ENCODE peak calls at places on chromosomes 5 and 9, in four cellular contexts. One of them, this sample, is unnamed. For H3K4me1, the result is how much of the 10 kb centered on the place peaks cover.

GRCh38 chr9:126411225-126411947 is 84.8 kb downstream of the MVB12B start:
- DNase-seq in SK-N-SH: no peak
- DNase-seq in K562: no peak
- DNase-seq in HepG2: no peak
- DNase-seq in this sample: no peak

GRCh38 chr5:16064135-16064893 is 115.3 kb downstream of the MARCHF11 start:
- DNase-seq in SK-N-SH: peak
- DNase-seq in K562: no peak
- DNase-seq in HepG2: no peak
- DNase-seq in this sample: no peak

GRCh38 chr5:136780518-136780917 is 415.2 kb upstream of the TRPC7 start:
- DNase-seq in SK-N-SH: no peak
- DNase-seq in K562: no peak
- DNase-seq in HepG2: no peak
- DNase-seq in this sample: no peak

GRCh38 chr9:108621991-108622390 is 233.8 kb downstream of the ACTL7B start:
- DNase-seq in SK-N-SH: no peak
- DNase-seq in K562: no peak
- DNase-seq in HepG2: no peak
- DNase-seq in this sample: no peak

GRCh38 chr5:137361275-137361674 is 137.9 kb downstream of the SPOCK1 start:
- DNase-seq in SK-N-SH: peak
- DNase-seq in K562: no peak
- DNase-seq in HepG2: no peak
- DNase-seq in this sample: no peak

GRCh38 chr9:92620870-92621269 is 49.1 kb downstream of the IPPK start:
- DNase-seq in SK-N-SH: no peak
- DNase-seq in K562: no peak
- DNase-seq in HepG2: no peak
- DNase-seq in this sample: no peak

GRCh38 chr9:87008667-87009066 is 61.4 kb upstream of the GAS1 start:
- DNase-seq in SK-N-SH: no peak
- DNase-seq in K562: no peak
- DNase-seq in HepG2: no peak
- DNase-seq in this sample: no peak

GRCh38 chr5:1008451-1009358 is at the start of gene NKD2:
- DNase-seq in SK-N-SH: peak
- DNase-seq in K562: peak
- DNase-seq in HepG2: no peak
- DNase-seq in this sample: no peak

GRCh38 chr9:109331353-109331752 is 10.5 kb upstream of the EPB41L4B start:
- DNase-seq in SK-N-SH: peak
- DNase-seq in K562: no peak
- DNase-seq in HepG2: no peak
- DNase-seq in this sample: no peak

GRCh38 chr5:95817430-95817829 is 5.1 kb downstream of the GLRX start:
- DNase-seq in SK-N-SH: no peak
- DNase-seq in K562: no peak
- DNase-seq in HepG2: no peak
- DNase-seq in this sample: no peak

GRCh38 chr5:94745786-94746730 is 127.6 kb downstream of the SLF1 start:
- DNase-seq in SK-N-SH: no peak
- DNase-seq in K562: no peak
- DNase-seq in HepG2: no peak
- DNase-seq in this sample: no peak

GRCh38 chr9:112094948-112095779 is 79.9 kb downstream of the SUSD1 start:
- DNase-seq in SK-N-SH: no peak
- DNase-seq in K562: no peak
- DNase-seq in HepG2: no peak
- DNase-seq in this sample: no peak

GRCh38 chr9:23322392-23322791 is 503.6 kb downstream of the ELAVL2 start:
- DNase-seq in SK-N-SH: peak
- DNase-seq in K562: no peak
- DNase-seq in HepG2: no peak
- DNase-seq in this sample: no peak

GRCh38 chr9:92887880-92888338 is 10.1 kb upstream of the ZNF484 start:
- DNase-seq in SK-N-SH: no peak
- DNase-seq in K562: no peak
- DNase-seq in HepG2: no peak
- DNase-seq in this sample: no peak

GRCh38 chr9:116539549-116539948 is 147.6 kb upstream of the TRIM32 start:
- DNase-seq in SK-N-SH: no peak
- DNase-seq in K562: no peak
- DNase-seq in HepG2: no peak
- DNase-seq in this sample: no peak

GRCh38 chr9:114930063-114930812 is at the start of gene TNFSF8:
- DNase-seq in SK-N-SH: no peak
- DNase-seq in K562: no peak
- DNase-seq in HepG2: no peak
- DNase-seq in this sample: no peak

GRCh38 chr9:84940294-84940693 is 270.8 kb downstream of the NTRK2 start:
- DNase-seq in SK-N-SH: no peak
- DNase-seq in K562: no peak
- DNase-seq in HepG2: no peak
- DNase-seq in this sample: no peak

GRCh38 chr5:123496892-123497291 is 15.1 kb upstream of the CSNK1G3 start:
- DNase-seq in SK-N-SH: no peak
- DNase-seq in K562: no peak
- DNase-seq in HepG2: no peak
- DNase-seq in this sample: no peak

GRCh38 chr5:168327019-168327421 is 35.6 kb downstream of the WWC1 start:
- DNase-seq in SK-N-SH: no peak
- DNase-seq in K562: no peak
- DNase-seq in HepG2: no peak
- DNase-seq in this sample: no peak

GRCh38 chr5:159133041-159133741 is 33.5 kb upstream of the EBF1 start:
- DNase-seq in SK-N-SH: peak
- DNase-seq in K562: peak
- DNase-seq in HepG2: peak
- DNase-seq in this sample: peak

GRCh38 chr5:68873198-68873597 is 220.6 kb upstream of the SLC30A5 start:
- DNase-seq in SK-N-SH: no peak
- DNase-seq in K562: no peak
- DNase-seq in HepG2: no peak
- DNase-seq in this sample: no peak

GRCh38 chr9:101705135-101705661 is 33.2 kb downstream of the GRIN3A start:
- DNase-seq in SK-N-SH: no peak
- DNase-seq in K562: no peak
- DNase-seq in HepG2: no peak
- DNase-seq in this sample: no peak

GRCh38 chr5:7886849-7887460 is 18.0 kb downstream of the MTRR start:
- DNase-seq in SK-N-SH: peak
- DNase-seq in K562: no peak
- DNase-seq in HepG2: peak
- DNase-seq in this sample: peak
- TF ChIP-seq CTCF in SK-N-SH: peak
- TF ChIP-seq CTCF in K562: peak
- TF ChIP-seq CTCF in HepG2: peak
- TF ChIP-seq CTCF in this sample: peak

GRCh38 chr9:82445556-82445955 is 457.0 kb downstream of the SPATA31D1 start:
- DNase-seq in SK-N-SH: no peak
- DNase-seq in K562: no peak
- DNase-seq in HepG2: no peak
- DNase-seq in this sample: no peak
- H3K4me1 ChIP-seq in SK-N-SH: under half
- H3K4me1 ChIP-seq in K562: under half
- H3K4me1 ChIP-seq in HepG2: under half
- H3K4me1 ChIP-seq in this sample: under half

GRCh38 chr5:59041355-59041754 is 458.5 kb downstream of the RAB3C start:
- DNase-seq in SK-N-SH: no peak
- DNase-seq in K562: no peak
- DNase-seq in HepG2: no peak
- DNase-seq in this sample: no peak

GRCh38 chr5:59040804-59041201 is 457.9 kb downstream of the RAB3C start:
- DNase-seq in SK-N-SH: no peak
- DNase-seq in K562: no peak
- DNase-seq in HepG2: no peak
- DNase-seq in this sample: no peak

GRCh38 chr5:59042683-59043082 is 459.8 kb downstream of the RAB3C start:
- DNase-seq in SK-N-SH: no peak
- DNase-seq in K562: no peak
- DNase-seq in HepG2: no peak
- DNase-seq in this sample: no peak

GRCh38 chr5:59040007-59040803 is 457.3 kb downstream of the RAB3C start:
- DNase-seq in SK-N-SH: no peak
- DNase-seq in K562: no peak
- DNase-seq in HepG2: no peak
- DNase-seq in this sample: no peak

DNA sequence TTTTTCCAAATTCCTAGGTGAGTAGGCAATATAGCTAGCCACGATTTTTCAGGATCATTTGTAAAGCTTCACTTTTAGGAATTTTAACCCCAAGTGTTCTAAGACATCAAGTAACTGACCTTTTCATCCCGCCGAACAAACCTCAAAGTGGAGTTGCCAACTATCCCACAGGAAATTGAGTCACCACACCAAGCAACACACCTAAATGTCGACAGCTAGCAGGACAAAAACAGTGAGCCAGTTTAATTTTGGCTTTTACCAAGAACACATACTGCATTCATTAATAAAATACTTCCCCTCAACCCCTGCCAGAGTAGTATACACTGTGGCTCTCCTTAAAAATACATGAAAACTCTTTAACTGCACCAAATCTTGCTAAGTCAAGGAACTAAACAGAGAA is 459.3 kb downstream of the RAB3C start:
- DNase-seq in SK-N-SH: no peak
- DNase-seq in K562: no peak
- DNase-seq in HepG2: no peak
- DNase-seq in this sample: no peak
- TF ChIP-seq ELF1 in SK-N-SH: no peak
- TF ChIP-seq ELF1 in K562: no peak
- TF ChIP-seq ELF1 in HepG2: no peak
- TF ChIP-seq ELF1 in this sample: no peak

GRCh38 chr9:95047452-95048224 is 269.9 kb downstream of the FANCC start:
- DNase-seq in SK-N-SH: no peak
- DNase-seq in K562: no peak
- DNase-seq in HepG2: no peak
- DNase-seq in this sample: no peak

GRCh38 chr9:95044731-95045508 is 272.6 kb downstream of the FANCC start:
- DNase-seq in SK-N-SH: no peak
- DNase-seq in K562: no peak
- DNase-seq in HepG2: no peak
- DNase-seq in this sample: no peak

GRCh38 chr9:95043826-95044225 is 273.7 kb downstream of the FANCC start:
- DNase-seq in SK-N-SH: no peak
- DNase-seq in K562: no peak
- DNase-seq in HepG2: no peak
- DNase-seq in this sample: no peak

GRCh38 chr9:95048225-95049087 is 269.1 kb downstream of the FANCC start:
- DNase-seq in SK-N-SH: peak
- DNase-seq in K562: peak
- DNase-seq in HepG2: peak
- DNase-seq in this sample: no peak

DNA sequence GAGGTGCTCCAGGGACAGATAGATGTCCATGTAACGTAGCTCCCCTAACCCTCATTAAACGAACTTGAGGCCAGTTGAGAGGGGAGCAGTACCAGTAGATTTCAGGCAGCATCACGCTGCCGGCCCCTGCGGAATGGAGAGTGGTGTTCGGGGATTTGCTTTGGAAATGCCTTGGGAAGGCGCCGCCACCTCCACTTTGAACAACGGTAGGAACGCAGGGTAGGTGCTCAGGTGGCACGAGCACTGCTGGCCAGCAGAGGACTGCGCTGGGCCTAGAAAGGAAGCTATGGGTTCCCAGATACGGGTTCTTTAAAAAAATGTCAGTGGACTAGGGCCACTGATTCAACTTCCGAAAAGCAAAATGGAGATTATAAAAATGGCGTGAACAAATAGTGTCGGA is 271.8 kb downstream of the FANCC start:
- DNase-seq in SK-N-SH: no peak
- DNase-seq in K562: no peak
- DNase-seq in HepG2: no peak
- DNase-seq in this sample: no peak
- TF ChIP-seq CTCF in SK-N-SH: no peak
- TF ChIP-seq CTCF in K562: no peak
- TF ChIP-seq CTCF in HepG2: no peak
- TF ChIP-seq CTCF in this sample: no peak

GRCh38 chr5:124706729-124707361 is 39.6 kb downstream of the ZNF608 start:
- DNase-seq in SK-N-SH: peak
- DNase-seq in K562: no peak
- DNase-seq in HepG2: peak
- DNase-seq in this sample: no peak
- H3K4me1 ChIP-seq in SK-N-SH: under half
- H3K4me1 ChIP-seq in K562: under half
- H3K4me1 ChIP-seq in HepG2: under half
- H3K4me1 ChIP-seq in this sample: under half

DNA sequence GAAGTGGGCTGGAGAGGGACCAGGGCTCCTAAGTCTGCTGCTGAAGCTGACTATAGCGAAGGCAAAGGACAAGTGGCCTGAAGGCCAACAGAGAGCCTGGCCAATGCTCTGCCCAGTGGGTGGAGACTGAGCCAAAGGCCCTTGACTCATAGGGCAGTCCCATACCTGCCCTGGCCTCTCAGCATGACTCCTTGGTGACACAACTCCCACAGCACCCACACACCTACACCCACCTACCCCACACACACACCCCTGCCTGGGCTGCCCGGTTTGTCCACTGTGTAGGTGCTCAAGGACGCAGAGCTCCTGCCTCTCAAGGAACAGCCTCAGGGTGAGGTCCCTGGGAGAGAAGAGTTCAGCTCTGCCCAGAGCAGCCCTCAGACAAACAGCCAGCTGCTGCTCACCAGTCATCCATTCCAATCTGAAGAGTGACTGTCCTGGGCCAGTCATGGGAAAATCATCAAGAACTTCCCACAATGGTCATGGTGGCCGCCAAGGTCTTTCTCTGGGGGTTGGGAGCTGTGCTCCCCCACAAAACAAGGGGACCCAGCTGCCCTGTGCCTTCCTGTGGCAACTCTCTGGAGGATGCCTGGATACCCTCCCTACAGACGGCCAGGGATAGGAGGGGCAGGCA is 5.0 kb downstream of the TNIP1 start:
- DNase-seq in SK-N-SH: no peak
- DNase-seq in K562: no peak
- DNase-seq in HepG2: no peak
- DNase-seq in this sample: no peak
- TF ChIP-seq ELF1 in SK-N-SH: no peak
- TF ChIP-seq ELF1 in K562: no peak
- TF ChIP-seq ELF1 in HepG2: no peak
- TF ChIP-seq ELF1 in this sample: no peak